ENCODE peak calls at places on chromosomes 13 and 19, in eight cellular contexts. One of them, this sample, is unnamed.

GRCh38 chr19:45645631-45646344 is 6.6 kb upstream of the EML2 start:
- DNase-seq in hepatocyte: peak; percentile 93
- DNase-seq in AG10803: peak; percentile 70
- DNase-seq in lower lobe of right lung: peak; percentile 76
- DNase-seq in astrocyte: peak; percentile 72
- DNase-seq in transverse colon: peak; percentile 85
- DNase-seq in SJSA1: peak; percentile 95
- DNase-seq in fibroblast of pulmonary artery: peak; percentile 95
- DNase-seq in this sample: peak; percentile 41

GRCh38 chr13:48210178-48210577 is 22.8 kb upstream of the ITM2B start:
- DNase-seq in hepatocyte: no peak
- DNase-seq in AG10803: peak; percentile 71
- DNase-seq in lower lobe of right lung: no peak
- DNase-seq in astrocyte: peak; percentile 89
- DNase-seq in transverse colon: no peak
- DNase-seq in SJSA1: no peak
- DNase-seq in fibroblast of pulmonary artery: peak; percentile 81
- DNase-seq in this sample: peak; percentile 49

GRCh38 chr19:16325161-16325527 is 518 bp downstream of the KLF2 start:
- DNase-seq in hepatocyte: peak; percentile 66
- DNase-seq in AG10803: peak; percentile 31
- DNase-seq in lower lobe of right lung: peak; percentile 76
- DNase-seq in astrocyte: no peak
- DNase-seq in transverse colon: peak; percentile 39
- DNase-seq in SJSA1: no peak
- DNase-seq in fibroblast of pulmonary artery: no peak
- DNase-seq in this sample: no peak

GRCh38 chr19:30281903-30282302 is 90.3 kb upstream of the ZNF536 start:
- DNase-seq in hepatocyte: no peak
- DNase-seq in AG10803: no peak
- DNase-seq in lower lobe of right lung: no peak
- DNase-seq in astrocyte: no peak
- DNase-seq in transverse colon: no peak
- DNase-seq in SJSA1: no peak
- DNase-seq in fibroblast of pulmonary artery: no peak
- DNase-seq in this sample: no peak

GRCh38 chr19:52170304-52170703 is 1.1 kb downstream of the ZNF836 start:
- DNase-seq in hepatocyte: no peak
- DNase-seq in AG10803: no peak
- DNase-seq in lower lobe of right lung: no peak
- DNase-seq in astrocyte: no peak
- DNase-seq in transverse colon: no peak
- DNase-seq in SJSA1: peak; percentile 6
- DNase-seq in fibroblast of pulmonary artery: no peak
- DNase-seq in this sample: no peak

GRCh38 chr19:33438016-33438671 is 64.6 kb downstream of the CEBPG start:
- DNase-seq in hepatocyte: no peak
- DNase-seq in AG10803: peak; percentile 17
- DNase-seq in lower lobe of right lung: peak; percentile 28
- DNase-seq in astrocyte: peak; percentile 13
- DNase-seq in transverse colon: no peak
- DNase-seq in SJSA1: no peak
- DNase-seq in fibroblast of pulmonary artery: peak; percentile 29
- DNase-seq in this sample: no peak

GRCh38 chr19:39390460-39390758 is 497 bp downstream of the PAF1 start:
- DNase-seq in hepatocyte: peak; percentile 91
- DNase-seq in AG10803: no peak
- DNase-seq in lower lobe of right lung: no peak
- DNase-seq in astrocyte: peak; percentile 52
- DNase-seq in transverse colon: peak; percentile 79
- DNase-seq in SJSA1: no peak
- DNase-seq in fibroblast of pulmonary artery: no peak
- DNase-seq in this sample: no peak

GRCh38 chr19:2494084-2494446 is 18.1 kb downstream of the GADD45B start:
- DNase-seq in hepatocyte: peak; percentile 49
- DNase-seq in AG10803: peak; percentile 89
- DNase-seq in lower lobe of right lung: no peak
- DNase-seq in astrocyte: peak; percentile 82
- DNase-seq in transverse colon: no peak
- DNase-seq in SJSA1: peak; percentile 48
- DNase-seq in fibroblast of pulmonary artery: peak; percentile 47
- DNase-seq in this sample: no peak

GRCh38 chr13:46367622-46368327 is 19.3 kb downstream of the RUBCNL start:
- DNase-seq in hepatocyte: no peak
- DNase-seq in AG10803: no peak
- DNase-seq in lower lobe of right lung: no peak
- DNase-seq in astrocyte: peak; percentile 53
- DNase-seq in transverse colon: no peak
- DNase-seq in SJSA1: peak; percentile 34
- DNase-seq in fibroblast of pulmonary artery: peak; percentile 64
- DNase-seq in this sample: no peak

GRCh38 chr13:44969858-44970484 is 19.3 kb downstream of the NUFIP1 start:
- DNase-seq in hepatocyte: peak; percentile 77
- DNase-seq in AG10803: peak; percentile 68
- DNase-seq in lower lobe of right lung: no peak
- DNase-seq in astrocyte: peak; percentile 39
- DNase-seq in transverse colon: no peak
- DNase-seq in SJSA1: peak; percentile 54
- DNase-seq in fibroblast of pulmonary artery: peak; percentile 81
- DNase-seq in this sample: no peak

GRCh38 chr13:103953859-103954258 is 887.6 kb upstream of the SLC10A2 start:
- DNase-seq in hepatocyte: no peak
- DNase-seq in AG10803: no peak
- DNase-seq in lower lobe of right lung: no peak
- DNase-seq in astrocyte: no peak
- DNase-seq in transverse colon: no peak
- DNase-seq in SJSA1: no peak
- DNase-seq in fibroblast of pulmonary artery: no peak
- DNase-seq in this sample: no peak

GRCh38 chr19:35204799-35205732 is 23.5 kb downstream of the FAM187B start:
- DNase-seq in hepatocyte: no peak
- DNase-seq in AG10803: no peak
- DNase-seq in lower lobe of right lung: no peak
- DNase-seq in astrocyte: no peak
- DNase-seq in transverse colon: peak; percentile 58
- DNase-seq in SJSA1: no peak
- DNase-seq in fibroblast of pulmonary artery: no peak
- DNase-seq in this sample: no peak

GRCh38 chr19:41940443-41941409 is 12.5 kb upstream of the ERFL start:
- DNase-seq in hepatocyte: no peak
- DNase-seq in AG10803: no peak
- DNase-seq in lower lobe of right lung: no peak
- DNase-seq in astrocyte: no peak
- DNase-seq in transverse colon: no peak
- DNase-seq in SJSA1: no peak
- DNase-seq in fibroblast of pulmonary artery: no peak
- DNase-seq in this sample: no peak

GRCh38 chr19:40534148-40534547 is 42.5 kb upstream of the SHKBP1 start:
- DNase-seq in hepatocyte: no peak
- DNase-seq in AG10803: no peak
- DNase-seq in lower lobe of right lung: no peak
- DNase-seq in astrocyte: no peak
- DNase-seq in transverse colon: no peak
- DNase-seq in SJSA1: no peak
- DNase-seq in fibroblast of pulmonary artery: no peak
- DNase-seq in this sample: no peak

GRCh38 chr19:27993619-27994018 is 1219.3 kb downstream of the UQCRFS1 start:
- DNase-seq in hepatocyte: no peak
- DNase-seq in AG10803: no peak
- DNase-seq in lower lobe of right lung: no peak
- DNase-seq in astrocyte: no peak
- DNase-seq in transverse colon: no peak
- DNase-seq in SJSA1: no peak
- DNase-seq in fibroblast of pulmonary artery: no peak
- DNase-seq in this sample: no peak

GRCh38 chr13:27791901-27792392 is 336 bp upstream of the GSX1 start:
- DNase-seq in hepatocyte: no peak
- DNase-seq in AG10803: no peak
- DNase-seq in lower lobe of right lung: no peak
- DNase-seq in astrocyte: no peak
- DNase-seq in transverse colon: no peak
- DNase-seq in SJSA1: no peak
- DNase-seq in fibroblast of pulmonary artery: no peak
- DNase-seq in this sample: no peak

GRCh38 chr13:27791146-27791900 is 960 bp upstream of the GSX1 start:
- DNase-seq in hepatocyte: no peak
- DNase-seq in AG10803: no peak
- DNase-seq in lower lobe of right lung: no peak
- DNase-seq in astrocyte: no peak
- DNase-seq in transverse colon: no peak
- DNase-seq in SJSA1: no peak
- DNase-seq in fibroblast of pulmonary artery: no peak
- DNase-seq in this sample: no peak

GRCh38 chr13:27793377-27794074 is 1.2 kb downstream of the GSX1 start:
- DNase-seq in hepatocyte: no peak
- DNase-seq in AG10803: no peak
- DNase-seq in lower lobe of right lung: no peak
- DNase-seq in astrocyte: no peak
- DNase-seq in transverse colon: no peak
- DNase-seq in SJSA1: no peak
- DNase-seq in fibroblast of pulmonary artery: no peak
- DNase-seq in this sample: no peak

GRCh38 chr13:27794075-27794691 is 1.9 kb downstream of the GSX1 start:
- DNase-seq in hepatocyte: no peak
- DNase-seq in AG10803: no peak
- DNase-seq in lower lobe of right lung: no peak
- DNase-seq in astrocyte: no peak
- DNase-seq in transverse colon: no peak
- DNase-seq in SJSA1: no peak
- DNase-seq in fibroblast of pulmonary artery: no peak
- DNase-seq in this sample: no peak

GRCh38 chr13:27792393-27793218 is at the start of gene GSX1:
- DNase-seq in hepatocyte: peak; percentile 90
- DNase-seq in AG10803: peak; percentile 62
- DNase-seq in lower lobe of right lung: peak; percentile 76
- DNase-seq in astrocyte: peak; percentile 63
- DNase-seq in transverse colon: peak; percentile 52
- DNase-seq in SJSA1: peak; percentile 3
- DNase-seq in fibroblast of pulmonary artery: peak; percentile 79
- DNase-seq in this sample: no peak
- H3K4me3 ChIP-seq in hepatocyte: no peak within 1 kb of the TSS
- H3K4me3 ChIP-seq in AG10803: peak within 1 kb of the TSS; percentile 24
- H3K4me3 ChIP-seq in lower lobe of right lung: peak within 1 kb of the TSS; percentile 43
- H3K4me3 ChIP-seq in astrocyte: no peak within 1 kb of the TSS
- H3K4me3 ChIP-seq in transverse colon: peak within 1 kb of the TSS; percentile 2
- H3K4me3 ChIP-seq in SJSA1: no peak within 1 kb of the TSS
- H3K4me3 ChIP-seq in fibroblast of pulmonary artery: no peak within 1 kb of the TSS
- H3K4me3 ChIP-seq in this sample: no peak within 1 kb of the TSS

DNA sequence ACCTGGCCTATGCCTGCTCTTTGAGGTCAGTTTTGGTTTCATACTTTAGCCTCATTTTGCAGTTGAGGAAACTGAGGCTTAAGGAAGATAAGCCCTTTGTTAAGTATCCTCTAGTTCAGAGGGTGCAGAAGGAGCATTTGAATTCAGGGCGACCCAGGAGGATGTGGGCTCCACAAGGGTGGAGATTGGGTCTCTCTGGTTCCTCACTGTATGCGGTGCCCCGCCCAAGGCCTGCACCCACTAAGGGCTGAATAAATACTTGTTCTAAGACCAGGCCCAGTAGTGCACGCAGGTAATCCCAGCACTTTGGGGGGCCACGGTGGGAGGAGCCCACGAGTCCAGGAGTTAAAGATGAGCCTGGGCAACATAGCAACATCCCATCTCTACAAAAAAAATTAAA is 768 bp upstream of the SLC44A2 start:
- DNase-seq in hepatocyte: no peak
- DNase-seq in AG10803: no peak
- DNase-seq in lower lobe of right lung: no peak
- DNase-seq in astrocyte: no peak
- DNase-seq in transverse colon: peak; percentile 48
- DNase-seq in SJSA1: no peak
- DNase-seq in fibroblast of pulmonary artery: no peak
- DNase-seq in this sample: no peak
- H3K4me3 ChIP-seq in hepatocyte: no peak overlapping the region
- H3K4me3 ChIP-seq in AG10803: peak overlapping the region; percentile 76
- H3K4me3 ChIP-seq in lower lobe of right lung: peak overlapping the region; percentile 71
- H3K4me3 ChIP-seq in astrocyte: no peak overlapping the region
- H3K4me3 ChIP-seq in transverse colon: no peak overlapping the region
- H3K4me3 ChIP-seq in SJSA1: no peak overlapping the region
- H3K4me3 ChIP-seq in fibroblast of pulmonary artery: no peak overlapping the region
- H3K4me3 ChIP-seq in this sample: peak overlapping the region; percentile 65

GRCh38 chr13:111140562-111141105 is 25.5 kb downstream of the ARHGEF7 start:
- DNase-seq in hepatocyte: no peak
- DNase-seq in AG10803: no peak
- DNase-seq in lower lobe of right lung: no peak
- DNase-seq in astrocyte: no peak
- DNase-seq in transverse colon: no peak
- DNase-seq in SJSA1: no peak
- DNase-seq in fibroblast of pulmonary artery: no peak
- DNase-seq in this sample: no peak

GRCh38 chr13:111142472-111142871 is 27.4 kb downstream of the ARHGEF7 start:
- DNase-seq in hepatocyte: no peak
- DNase-seq in AG10803: no peak
- DNase-seq in lower lobe of right lung: no peak
- DNase-seq in astrocyte: no peak
- DNase-seq in transverse colon: no peak
- DNase-seq in SJSA1: no peak
- DNase-seq in fibroblast of pulmonary artery: no peak
- DNase-seq in this sample: no peak

GRCh38 chr13:111139874-111140561 is 24.9 kb downstream of the ARHGEF7 start:
- DNase-seq in hepatocyte: no peak
- DNase-seq in AG10803: no peak
- DNase-seq in lower lobe of right lung: no peak
- DNase-seq in astrocyte: no peak
- DNase-seq in transverse colon: peak; percentile 21
- DNase-seq in SJSA1: peak; percentile 4
- DNase-seq in fibroblast of pulmonary artery: no peak
- DNase-seq in this sample: no peak

GRCh38 chr13:111143875-111144540 is 28.9 kb downstream of the ARHGEF7 start:
- DNase-seq in hepatocyte: no peak
- DNase-seq in AG10803: no peak
- DNase-seq in lower lobe of right lung: no peak
- DNase-seq in astrocyte: no peak
- DNase-seq in transverse colon: no peak
- DNase-seq in SJSA1: no peak
- DNase-seq in fibroblast of pulmonary artery: no peak
- DNase-seq in this sample: no peak

GRCh38 chr13:111139452-111139851 is 24.3 kb downstream of the ARHGEF7 start:
- DNase-seq in hepatocyte: no peak
- DNase-seq in AG10803: no peak
- DNase-seq in lower lobe of right lung: no peak
- DNase-seq in astrocyte: no peak
- DNase-seq in transverse colon: no peak
- DNase-seq in SJSA1: peak; percentile 5
- DNase-seq in fibroblast of pulmonary artery: no peak
- DNase-seq in this sample: no peak
- H3K4me3 ChIP-seq in hepatocyte: no peak overlapping the region
- H3K4me3 ChIP-seq in AG10803: no peak overlapping the region
- H3K4me3 ChIP-seq in lower lobe of right lung: no peak overlapping the region
- H3K4me3 ChIP-seq in astrocyte: no peak overlapping the region
- H3K4me3 ChIP-seq in transverse colon: no peak overlapping the region
- H3K4me3 ChIP-seq in SJSA1: no peak overlapping the region
- H3K4me3 ChIP-seq in fibroblast of pulmonary artery: no peak overlapping the region
- H3K4me3 ChIP-seq in this sample: no peak overlapping the region

DNA sequence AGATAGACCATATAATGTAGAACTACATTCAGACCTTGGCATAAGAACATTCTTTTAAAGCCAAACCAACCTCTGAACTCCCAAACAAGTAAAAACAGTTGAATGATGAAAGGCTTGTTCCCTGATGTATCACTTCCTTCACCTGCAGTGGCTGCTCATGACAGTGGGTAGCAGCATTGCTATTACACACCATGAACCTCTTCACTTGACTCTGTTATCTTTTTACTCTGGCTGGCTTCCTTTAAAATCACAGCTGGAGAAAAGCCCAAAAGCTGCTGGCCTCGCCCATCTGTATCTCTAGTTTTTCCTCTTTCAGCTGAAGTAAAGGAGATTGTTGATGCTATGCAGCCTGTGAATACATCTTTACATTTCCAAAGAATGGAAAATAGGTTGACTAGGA is 22.6 kb downstream of the THSD1 start:
- DNase-seq in hepatocyte: no peak
- DNase-seq in AG10803: no peak
- DNase-seq in lower lobe of right lung: no peak
- DNase-seq in astrocyte: no peak
- DNase-seq in transverse colon: no peak
- DNase-seq in SJSA1: no peak
- DNase-seq in fibroblast of pulmonary artery: no peak
- DNase-seq in this sample: no peak
- H3K4me3 ChIP-seq in hepatocyte: no peak overlapping the region
- H3K4me3 ChIP-seq in AG10803: no peak overlapping the region
- H3K4me3 ChIP-seq in lower lobe of right lung: no peak overlapping the region
- H3K4me3 ChIP-seq in astrocyte: no peak overlapping the region
- H3K4me3 ChIP-seq in transverse colon: no peak overlapping the region
- H3K4me3 ChIP-seq in SJSA1: no peak overlapping the region
- H3K4me3 ChIP-seq in fibroblast of pulmonary artery: no peak overlapping the region
- H3K4me3 ChIP-seq in this sample: no peak overlapping the region